ENCODE peak calls at places on chromosomes 7 and 10, in five cellular contexts. One of them, this sample, is unnamed. For H3K36me3, the result is how much of the 10 kb centered on the place peaks cover.

GRCh38 chr10:97363071-97363470 is 28.5 kb upstream of the FRAT2 start:
- DNase-seq in thoracic aorta: no peak
- DNase-seq in testis: no peak
- DNase-seq in ovary: no peak
- DNase-seq in neural progenitor cell: no peak
- DNase-seq in this sample: no peak

GRCh38 chr10:86209726-86210125 is 156.9 kb downstream of the GRID1 start:
- DNase-seq in thoracic aorta: no peak
- DNase-seq in testis: no peak
- DNase-seq in ovary: no peak
- DNase-seq in neural progenitor cell: no peak
- DNase-seq in this sample: no peak

GRCh38 chr7:94345907-94346306 is 48.8 kb upstream of the COL1A2 start:
- DNase-seq in thoracic aorta: no peak
- DNase-seq in testis: no peak
- DNase-seq in ovary: no peak
- DNase-seq in neural progenitor cell: no peak
- DNase-seq in this sample: no peak

GRCh38 chr10:91190388-91190870 is 30.0 kb upstream of the PCGF5 start:
- DNase-seq in thoracic aorta: no peak
- DNase-seq in testis: no peak
- DNase-seq in ovary: no peak
- DNase-seq in neural progenitor cell: no peak
- DNase-seq in this sample: no peak

GRCh38 chr10:73647211-73647874 is 6.1 kb upstream of the MYOZ1 start:
- DNase-seq in thoracic aorta: no peak
- DNase-seq in testis: peak
- DNase-seq in ovary: peak
- DNase-seq in neural progenitor cell: peak
- DNase-seq in this sample: peak

GRCh38 chr7:138170298-138170697 is 94.0 kb downstream of the AKR1D1 start:
- DNase-seq in thoracic aorta: no peak
- DNase-seq in testis: no peak
- DNase-seq in ovary: no peak
- DNase-seq in neural progenitor cell: peak
- DNase-seq in this sample: peak

GRCh38 chr10:13271552-13272163 is 28.2 kb downstream of the PHYH start:
- DNase-seq in thoracic aorta: no peak
- DNase-seq in testis: peak
- DNase-seq in ovary: peak
- DNase-seq in neural progenitor cell: peak
- DNase-seq in this sample: peak

GRCh38 chr7:10475940-10476641 is 497.6 kb upstream of the PHF14 start:
- DNase-seq in thoracic aorta: no peak
- DNase-seq in testis: no peak
- DNase-seq in ovary: no peak
- DNase-seq in neural progenitor cell: peak
- DNase-seq in this sample: no peak

GRCh38 chr7:78146546-78146945 is 348.0 kb downstream of the PHTF2 start:
- DNase-seq in thoracic aorta: no peak
- DNase-seq in testis: no peak
- DNase-seq in ovary: no peak
- DNase-seq in neural progenitor cell: no peak
- DNase-seq in this sample: no peak

GRCh38 chr7:54995166-54995565 is 23.7 kb upstream of the EGFR start:
- DNase-seq in thoracic aorta: no peak
- DNase-seq in testis: no peak
- DNase-seq in ovary: no peak
- DNase-seq in neural progenitor cell: no peak
- DNase-seq in this sample: no peak
- H3K4me3 ChIP-seq in thoracic aorta: no peak
- H3K4me3 ChIP-seq in testis: no peak
- H3K4me3 ChIP-seq in ovary: no peak
- H3K4me3 ChIP-seq in neural progenitor cell: no peak
- H3K4me3 ChIP-seq in this sample: no peak

GRCh38 chr7:149023662-149024061 is 4.6 kb downstream of the PDIA4 start:
- DNase-seq in thoracic aorta: no peak
- DNase-seq in testis: no peak
- DNase-seq in ovary: no peak
- DNase-seq in neural progenitor cell: no peak
- DNase-seq in this sample: no peak

GRCh38 chr7:149021725-149022062 is 6.6 kb downstream of the PDIA4 start:
- DNase-seq in thoracic aorta: no peak
- DNase-seq in testis: no peak
- DNase-seq in ovary: no peak
- DNase-seq in neural progenitor cell: no peak
- DNase-seq in this sample: no peak

GRCh38 chr7:149027055-149027454 is 1.2 kb downstream of the PDIA4 start:
- DNase-seq in thoracic aorta: no peak
- DNase-seq in testis: no peak
- DNase-seq in ovary: no peak
- DNase-seq in neural progenitor cell: no peak
- DNase-seq in this sample: no peak

GRCh38 chr7:149020483-149020882 is 7.8 kb downstream of the PDIA4 start:
- DNase-seq in thoracic aorta: no peak
- DNase-seq in testis: no peak
- DNase-seq in ovary: no peak
- DNase-seq in neural progenitor cell: no peak
- DNase-seq in this sample: peak

GRCh38 chr7:149022961-149023360 is 5.3 kb downstream of the PDIA4 start:
- DNase-seq in thoracic aorta: no peak
- DNase-seq in testis: no peak
- DNase-seq in ovary: no peak
- DNase-seq in neural progenitor cell: no peak
- DNase-seq in this sample: no peak
- H3K36me3 ChIP-seq in thoracic aorta: under half
- H3K36me3 ChIP-seq in testis: under half
- H3K36me3 ChIP-seq in ovary: under half
- H3K36me3 ChIP-seq in neural progenitor cell: under half
- H3K36me3 ChIP-seq in this sample: under half

GRCh38 chr10:103557455-103557854 is 64.0 kb downstream of the NEURL1 start:
- DNase-seq in thoracic aorta: no peak
- DNase-seq in testis: no peak
- DNase-seq in ovary: no peak
- DNase-seq in neural progenitor cell: no peak
- DNase-seq in this sample: no peak

GRCh38 chr10:103556383-103557007 is 63.0 kb downstream of the NEURL1 start:
- DNase-seq in thoracic aorta: no peak
- DNase-seq in testis: no peak
- DNase-seq in ovary: no peak
- DNase-seq in neural progenitor cell: no peak
- DNase-seq in this sample: no peak

GRCh38 chr10:103554488-103555320 is 61.2 kb downstream of the NEURL1 start:
- DNase-seq in thoracic aorta: no peak
- DNase-seq in testis: peak
- DNase-seq in ovary: peak
- DNase-seq in neural progenitor cell: peak
- DNase-seq in this sample: peak

GRCh38 chr10:103555321-103555649 is 61.8 kb downstream of the NEURL1 start:
- DNase-seq in thoracic aorta: no peak
- DNase-seq in testis: no peak
- DNase-seq in ovary: no peak
- DNase-seq in neural progenitor cell: no peak
- DNase-seq in this sample: no peak

DNA sequence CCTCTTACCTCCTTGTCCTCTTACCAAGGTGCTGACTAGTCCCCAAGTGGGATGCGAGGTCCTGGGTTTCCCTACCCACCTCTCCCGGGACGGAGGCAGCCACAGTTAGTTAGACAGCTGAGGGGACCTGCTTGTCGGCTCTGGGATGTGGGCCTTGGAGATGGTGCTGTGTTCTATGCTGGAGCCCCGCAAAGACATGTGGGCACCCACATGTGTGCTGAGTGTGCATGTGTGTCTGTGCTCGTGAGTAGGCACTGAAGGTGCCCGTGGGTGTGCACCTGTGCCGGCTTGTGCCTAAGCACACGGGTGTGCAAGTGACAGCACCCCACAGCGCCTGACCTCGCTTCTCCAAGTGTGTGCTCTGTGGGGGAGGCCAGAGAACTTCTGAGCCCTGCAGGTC is 62.2 kb downstream of the NEURL1 start:
- DNase-seq in thoracic aorta: no peak
- DNase-seq in testis: no peak
- DNase-seq in ovary: no peak
- DNase-seq in neural progenitor cell: no peak
- DNase-seq in this sample: no peak
- H3K4me3 ChIP-seq in thoracic aorta: peak
- H3K4me3 ChIP-seq in testis: no peak
- H3K4me3 ChIP-seq in ovary: peak
- H3K4me3 ChIP-seq in neural progenitor cell: peak
- H3K4me3 ChIP-seq in this sample: peak

GRCh38 chr7:116544488-116544887 is 19.7 kb downstream of the CAV1 start:
- DNase-seq in thoracic aorta: no peak
- DNase-seq in testis: no peak
- DNase-seq in ovary: no peak
- DNase-seq in neural progenitor cell: no peak
- DNase-seq in this sample: no peak
- H3K36me3 ChIP-seq in thoracic aorta: under half
- H3K36me3 ChIP-seq in testis: under half
- H3K36me3 ChIP-seq in ovary: under half
- H3K36me3 ChIP-seq in neural progenitor cell: under half
- H3K36me3 ChIP-seq in this sample: under half

GRCh38 chr10:68110027-68110426 is 739 bp downstream of the MYPN start:
- DNase-seq in thoracic aorta: no peak
- DNase-seq in testis: no peak
- DNase-seq in ovary: no peak
- DNase-seq in neural progenitor cell: no peak
- DNase-seq in this sample: no peak
- H3K4me3 ChIP-seq in thoracic aorta: no peak
- H3K4me3 ChIP-seq in testis: no peak
- H3K4me3 ChIP-seq in ovary: no peak
- H3K4me3 ChIP-seq in neural progenitor cell: no peak
- H3K4me3 ChIP-seq in this sample: no peak

DNA sequence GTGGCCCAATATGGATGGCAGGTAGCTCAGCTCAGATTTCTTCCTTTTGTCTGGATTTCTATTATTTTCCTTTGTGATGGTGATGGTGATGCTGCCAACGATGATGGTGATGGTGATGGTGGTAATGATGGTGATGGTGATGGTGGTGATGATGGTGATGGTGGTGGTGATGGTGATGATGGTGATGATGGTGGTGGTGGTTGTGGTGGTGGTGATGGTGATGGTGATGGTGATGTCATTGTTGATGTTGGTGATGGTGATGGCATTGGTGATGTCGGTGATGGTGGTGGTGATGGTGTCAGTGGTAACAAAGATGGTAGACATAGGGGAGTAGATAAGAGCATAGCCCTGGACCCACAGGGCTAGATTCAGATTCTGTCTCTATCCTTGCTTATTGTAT is 25.4 kb downstream of the TTYH3 start:
- DNase-seq in thoracic aorta: no peak
- DNase-seq in testis: no peak
- DNase-seq in ovary: no peak
- DNase-seq in neural progenitor cell: no peak
- DNase-seq in this sample: no peak
- H3K36me3 ChIP-seq in thoracic aorta: under half
- H3K36me3 ChIP-seq in testis: under half
- H3K36me3 ChIP-seq in ovary: under half
- H3K36me3 ChIP-seq in neural progenitor cell: under half
- H3K36me3 ChIP-seq in this sample: under half